ENCODE peak calls at places on chromosomes 13 and 19, in ten cellular contexts. V is CD14-positive monocyte, I is heart left ventricle, E is H7, U is EH, R is A673, H is fibroblast of lung, Y is cardiac fibroblast, O is progenitor cell of endocrine pancreas, S is activated T-cell treated with anti-CD3 and anti-CD28 coated beads for 1 hour. T is an unnamed sample.

GRCh38 chr19:2462635-2463421 is 6.1 kb upstream of the LMNB2 start:
- DNase-seq in V (no peak), I (peak), E (peak), U (peak), R (peak), H (peak), Y (peak), O (peak), S (no peak), T (no peak)

GRCh38 chr13:31409678-31410356 is 210.0 kb downstream of the B3GLCT start:
- DNase-seq in V (no peak), I (no peak), E (no peak), U (peak), R (peak), H (no peak), Y (no peak), O (no peak), S (no peak), T (no peak)

GRCh38 chr13:40336228-40337221 is 329.9 kb downstream of the FOXO1 start:
- DNase-seq in V (no peak), I (no peak), E (no peak), U (no peak), R (no peak), H (no peak), Y (no peak), O (no peak), S (no peak), T (no peak)

GRCh38 chr13:23966691-23967615 is 69.7 kb upstream of the C1QTNF9B start:
- DNase-seq in V (no peak), I (no peak), E (no peak), U (peak), R (no peak), H (peak), Y (peak), O (no peak), S (no peak), T (no peak)

GRCh38 chr13:46168818-46169217 is 13.2 kb downstream of the LCP1 start:
- DNase-seq in V (no peak), I (no peak), E (no peak), U (no peak), R (no peak), H (no peak), Y (no peak), O (no peak), S (no peak), T (no peak)

GRCh38 chr13:110218601-110219201 is 88.3 kb downstream of the COL4A1 start:
- DNase-seq in V (no peak), I (no peak), E (no peak), U (no peak), R (no peak), H (peak), Y (no peak), O (no peak), S (no peak), T (no peak)

GRCh38 chr13:34867590-34867989 is 74.5 kb upstream of the NBEA start:
- DNase-seq in V (no peak), I (no peak), E (no peak), U (peak), R (peak), H (peak), Y (peak), O (no peak), S (no peak), T (no peak)

GRCh38 chr13:74325106-74325505 is 190.9 kb upstream of the KLF12 start:
- DNase-seq in V (no peak), I (peak), E (no peak), U (peak), R (peak), H (peak), Y (peak), O (no peak), S (no peak), T (peak)

GRCh38 chr13:40389081-40389641 is 277.3 kb downstream of the FOXO1 start:
- DNase-seq in V (no peak), I (no peak), E (no peak), U (no peak), R (no peak), H (no peak), Y (no peak), O (no peak), S (peak), T (peak)

GRCh38 chr13:99385940-99386339 is 78.7 kb upstream of the GPR183 start:
- DNase-seq in V (no peak), I (no peak), E (no peak), U (no peak), R (no peak), H (no peak), Y (no peak), O (no peak), S (no peak), T (no peak)

GRCh38 chr13:93881418-93881817 is 598.1 kb downstream of the DCT start:
- DNase-seq in V (no peak), I (no peak), E (no peak), U (peak), R (no peak), H (peak), Y (no peak), O (no peak), S (no peak), T (no peak)

GRCh38 chr19:30062331-30063183 is 120.5 kb downstream of the URI1 start:
- DNase-seq in V (no peak), I (peak), E (peak), U (no peak), R (no peak), H (no peak), Y (no peak), O (no peak), S (no peak), T (no peak)

GRCh38 chr19:56639217-56639616 is 3.7 kb upstream of the SMIM17 start:
- DNase-seq in V (no peak), I (no peak), E (no peak), U (peak), R (peak), H (peak), Y (peak), O (no peak), S (no peak), T (peak)

GRCh38 chr19:7366701-7367420 is 18.1 kb downstream of the ARHGEF18 start:
- DNase-seq in V (no peak), I (no peak), E (peak), U (peak), R (peak), H (peak), Y (peak), O (no peak), S (no peak), T (peak)

GRCh38 chr13:75783906-75784485 is 147.9 kb downstream of the LMO7 start:
- DNase-seq in V (no peak), I (no peak), E (no peak), U (no peak), R (no peak), H (no peak), Y (no peak), O (no peak), S (no peak), T (no peak)

GRCh38 chr19:16193466-16193865 is 4.2 kb upstream of the AP1M1 start:
- DNase-seq in V (no peak), I (no peak), E (peak), U (no peak), R (no peak), H (no peak), Y (no peak), O (no peak), S (no peak), T (no peak)

GRCh38 chr19:42528354-42529247 is at the start of gene CEACAM1:
- DNase-seq in V (no peak), I (peak), E (no peak), U (peak), R (peak), H (no peak), Y (peak), O (no peak), S (peak), T (no peak)

GRCh38 chr19:38317104-38317612 is 1.4 kb upstream of the YIF1B start:
- DNase-seq in V (peak), I (no peak), E (no peak), U (no peak), R (no peak), H (no peak), Y (no peak), O (no peak), S (no peak), T (no peak)

GRCh38 chr19:57269515-57270250 is 10.6 kb upstream of the ZNF460 start:
- DNase-seq in V (no peak), I (no peak), E (no peak), U (peak), R (peak), H (peak), Y (peak), O (no peak), S (no peak), T (no peak)

GRCh38 chr19:51439021-51439465 is 19.2 kb downstream of the SIGLEC8 start:
- DNase-seq in V (peak), I (no peak), E (peak), U (peak), R (peak), H (peak), Y (peak), O (no peak), S (no peak), T (peak)